ENCODE peak calls at places on chromosomes 3 and 15, in eight cellular contexts. X is cardiac muscle cell; D is psoas muscle; P is CD8-positive, alpha-beta T cell; K is naive thymus-derived CD4-positive, alpha-beta T cell; Z is GM23338; R is kidney; G is effector memory CD4-positive, alpha-beta T cell. U is an unnamed sample. For H3K36me3, the result is how much of the 10 kb centered on the place peaks cover.

GRCh38 chr3:52845157-52845556 is 10.3 kb upstream of the MUSTN1 start:
- DNase-seq in R (peak), Z (no peak), X (no peak), K (no peak), G (no peak), D (peak), P (no peak), U (no peak)

GRCh38 chr15:58665676-58666075 is 83.8 kb downstream of the ADAM10 start:
- DNase-seq in G (no peak), Z (no peak), P (no peak), R (no peak), K (no peak), D (no peak), X (no peak), U (no peak)

GRCh38 chr15:40957581-40958051 is 4.3 kb downstream of the CHAC1 start:
- DNase-seq in D (peak), P (no peak), R (peak), X (no peak), G (no peak), Z (no peak), K (no peak), U (no peak)

GRCh38 chr15:79310985-79311900 is at the start of gene TMED3:
- DNase-seq in G (peak), Z (peak), P (peak), K (peak), D (peak), X (peak), R (peak), U (peak)

GRCh38 chr3:33417051-33417673 is 23.0 kb downstream of the UBP1 start:
- DNase-seq in K (no peak), P (no peak), Z (no peak), G (no peak), X (no peak), R (no peak), D (no peak), U (no peak)

GRCh38 chr15:88878720-88879184 is 16.6 kb downstream of the HAPLN3 start:
- DNase-seq in P (peak), R (no peak), X (peak), D (no peak), K (peak), Z (peak), G (no peak), U (peak)

GRCh38 chr3:195031574-195032003 is 239.4 kb downstream of the XXYLT1 start:
- DNase-seq in G (no peak), R (no peak), D (no peak), X (no peak), K (no peak), P (no peak), Z (no peak), U (peak)

GRCh38 chr15:37517506-37517905 is 416.9 kb upstream of the TMCO5A start:
- DNase-seq in D (no peak), G (no peak), K (no peak), P (no peak), X (no peak), R (no peak), Z (no peak), U (no peak)

GRCh38 chr3:134003066-134003465 is 26.7 kb downstream of the SLCO2A1 start:
- DNase-seq in D (no peak), Z (no peak), X (no peak), R (no peak), G (no peak), P (no peak), K (no peak), U (no peak)

GRCh38 chr3:25424238-25425013 is 3.6 kb upstream of the RARB start:
- DNase-seq in P (no peak), Z (no peak), D (no peak), R (no peak), G (no peak), K (no peak), X (no peak), U (no peak)

GRCh38 chr3:171788546-171789351 is 21.5 kb downstream of the PLD1 start:
- DNase-seq in R (no peak), Z (no peak), G (no peak), P (no peak), X (no peak), K (no peak), D (no peak), U (peak)

DNA sequence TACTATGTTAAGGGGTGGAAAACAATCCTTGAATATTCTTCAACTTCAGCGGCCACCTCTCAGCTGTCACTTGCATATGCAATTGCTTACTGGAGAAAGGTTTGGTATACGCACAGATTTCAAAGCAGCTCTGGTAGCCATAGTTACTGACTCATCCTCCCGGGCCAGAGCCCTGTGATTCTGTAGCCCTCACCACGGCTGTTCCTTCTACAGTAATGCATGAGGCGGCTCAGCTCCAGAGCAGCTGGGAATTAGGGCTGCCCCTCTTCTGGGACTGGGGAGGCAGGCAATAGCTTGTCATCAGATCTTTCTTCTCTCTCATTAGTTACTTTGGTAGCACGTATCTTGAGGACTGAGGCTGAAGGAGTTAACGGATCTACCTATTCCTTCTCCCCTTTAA is 54.9 kb downstream of the ETV5 start:
- DNase-seq in G (no peak), X (no peak), Z (peak), K (no peak), P (no peak), R (no peak), D (no peak), U (peak)
- H3K36me3 ChIP-seq in G (under half), X (under half), Z (under half), K (under half), P (under half), R (under half), D (under half), U (under half)

GRCh38 chr3:161559177-161559998 is 62.8 kb downstream of the OTOL1 start:
- DNase-seq in D (no peak), K (no peak), Z (peak), G (no peak), R (no peak), P (no peak), X (peak), U (peak)

GRCh38 chr3:161556533-161556932 is 59.9 kb downstream of the OTOL1 start:
- DNase-seq in X (peak), G (no peak), K (no peak), Z (no peak), D (no peak), R (no peak), P (no peak), U (no peak)

GRCh38 chr3:161558256-161558655 is 61.6 kb downstream of the OTOL1 start:
- DNase-seq in P (no peak), K (no peak), R (no peak), G (no peak), Z (no peak), D (no peak), X (peak), U (no peak)

GRCh38 chr3:161560006-161560637 is 63.5 kb downstream of the OTOL1 start:
- DNase-seq in D (no peak), R (no peak), G (no peak), X (peak), P (no peak), Z (peak), K (no peak), U (peak)

DNA sequence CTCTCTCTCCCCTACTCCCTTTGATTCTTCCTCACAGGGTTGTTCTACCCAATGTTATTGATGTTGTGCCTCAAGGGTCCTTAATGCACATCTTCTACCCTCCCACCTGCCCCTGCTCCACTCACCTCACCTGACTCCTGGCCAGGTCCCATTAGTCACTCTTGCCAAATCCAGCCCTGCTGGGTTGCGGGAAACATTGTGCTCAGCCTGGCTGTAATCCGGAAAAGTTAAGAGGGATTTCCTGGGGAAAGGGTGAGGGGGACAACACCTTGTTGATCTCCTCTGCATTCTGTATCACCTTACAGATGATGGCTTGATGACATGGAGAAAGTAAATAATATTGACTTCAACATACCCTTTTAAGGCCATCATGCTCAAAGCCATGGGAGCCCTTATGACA is 61.1 kb downstream of the OTOL1 start:
- DNase-seq in P (no peak), K (no peak), R (no peak), Z (no peak), G (no peak), X (no peak), D (no peak), U (no peak)
- H3K27ac ChIP-seq in P (no peak), K (no peak), R (no peak), Z (no peak), G (no peak), X (peak), D (no peak), U (no peak)

DNA sequence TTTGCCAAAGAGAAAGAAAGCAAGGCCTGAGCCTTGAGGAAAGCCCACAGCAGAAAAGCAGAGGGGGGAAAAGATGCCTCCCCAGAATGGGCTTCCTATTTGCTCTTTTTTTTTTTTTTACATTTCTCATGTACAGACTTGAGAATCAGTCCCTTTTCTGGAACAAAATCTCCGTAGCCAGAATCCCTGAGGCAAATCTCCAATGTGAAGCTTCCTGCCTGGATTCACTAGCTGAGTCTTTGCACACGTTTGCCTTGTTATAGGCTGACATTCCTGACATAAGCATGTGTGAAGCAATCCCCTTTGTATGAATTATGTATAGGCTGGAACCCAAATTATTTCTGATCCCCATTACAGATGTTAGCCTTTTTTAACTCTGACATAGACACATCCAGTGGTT is 52.2 kb upstream of the ACTL6A start:
- DNase-seq in Z (no peak), X (no peak), K (no peak), R (no peak), G (no peak), P (no peak), D (no peak), U (no peak)
- H3K36me3 ChIP-seq in Z (under half), X (under half), K (under half), R (under half), G (under half), P (under half), D (under half), U (under half)

DNA sequence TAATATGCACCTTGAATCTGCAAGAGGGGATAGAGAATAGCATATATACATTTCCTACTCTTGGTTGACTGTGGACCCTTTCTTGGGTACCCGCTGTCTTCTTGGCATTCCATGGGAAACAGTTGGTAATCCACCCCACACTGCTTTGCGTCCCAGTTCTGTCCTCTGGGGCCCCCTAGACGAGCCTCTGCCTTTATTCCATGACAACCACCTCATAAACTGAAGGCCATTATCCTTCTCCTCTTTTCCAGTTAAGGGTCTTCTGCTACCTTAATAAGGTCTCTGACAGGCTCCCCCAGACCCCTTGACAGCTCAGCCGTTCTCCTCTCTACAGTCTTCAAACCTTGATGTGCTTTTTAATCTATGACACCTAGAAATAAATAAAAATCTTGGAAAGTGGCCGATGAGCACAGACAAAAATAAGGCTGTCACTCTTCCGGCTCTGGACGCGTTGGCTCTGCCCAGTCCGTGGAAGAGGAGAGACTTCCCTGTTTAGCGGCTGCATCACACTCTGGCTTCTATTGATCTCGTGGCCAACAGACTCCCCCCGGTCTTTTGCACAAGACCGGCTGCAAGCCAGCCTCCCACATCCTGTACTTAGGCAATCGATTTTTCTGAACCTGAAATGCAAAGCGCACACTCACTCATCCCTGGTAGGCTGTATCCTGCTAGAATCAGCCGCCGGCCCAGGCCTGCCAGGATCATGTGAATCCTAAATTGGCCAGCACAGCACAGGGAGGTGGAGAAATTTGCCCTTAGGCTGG is 251.0 kb upstream of the TLE3 start:
- DNase-seq in R (no peak), D (peak), K (no peak), Z (no peak), X (no peak), G (no peak), P (no peak), U (no peak)
- H3K27ac ChIP-seq in R (no peak), D (no peak), K (no peak), Z (no peak), X (no peak), G (no peak), P (no peak), U (no peak)